ENCODE peak calls at places on chromosomes 16 and 17, in four cellular contexts. One of them, this sample, is unnamed.

GRCh38 chr17:47935961-47936360 is 5.4 kb upstream of the PNPO start:
- DNase-seq in left lung: no peak
- DNase-seq in esophagus muscularis mucosa: no peak
- DNase-seq in OCI-LY7: no peak
- DNase-seq in this sample: peak; percentile 43

GRCh38 chr16:10590342-10590741 is 9.9 kb upstream of the EMP2 start:
- DNase-seq in esophagus muscularis mucosa: no peak
- DNase-seq in OCI-LY7: no peak
- DNase-seq in left lung: no peak
- DNase-seq in this sample: no peak

GRCh38 chr16:53131363-53132071 is 76.7 kb downstream of the CHD9 start:
- DNase-seq in left lung: peak; percentile 62
- DNase-seq in esophagus muscularis mucosa: no peak
- DNase-seq in OCI-LY7: peak; percentile 52
- DNase-seq in this sample: peak; percentile 75

GRCh38 chr17:76004750-76005262 is 4.2 kb downstream of the CDK3 start:
- DNase-seq in esophagus muscularis mucosa: no peak
- DNase-seq in left lung: no peak
- DNase-seq in OCI-LY7: no peak
- DNase-seq in this sample: no peak

GRCh38 chr17:79677646-79678045 is 53.1 kb upstream of the ENPP7 start:
- DNase-seq in left lung: no peak
- DNase-seq in esophagus muscularis mucosa: no peak
- DNase-seq in OCI-LY7: no peak
- DNase-seq in this sample: no peak

GRCh38 chr16:75288596-75289120 is 37.2 kb upstream of the BCAR1 start:
- DNase-seq in left lung: no peak
- DNase-seq in esophagus muscularis mucosa: no peak
- DNase-seq in OCI-LY7: no peak
- DNase-seq in this sample: no peak

GRCh38 chr16:13298676-13299075 is 397.3 kb downstream of the SHISA9 start:
- DNase-seq in left lung: no peak
- DNase-seq in OCI-LY7: no peak
- DNase-seq in esophagus muscularis mucosa: no peak
- DNase-seq in this sample: no peak

GRCh38 chr17:81420769-81421462 is 25.7 kb downstream of the BAHCC1 start:
- DNase-seq in OCI-LY7: no peak
- DNase-seq in left lung: no peak
- DNase-seq in esophagus muscularis mucosa: no peak
- DNase-seq in this sample: no peak

GRCh38 chr16:4140652-4141051 is 24.4 kb upstream of the ADCY9 start:
- DNase-seq in esophagus muscularis mucosa: no peak
- DNase-seq in OCI-LY7: no peak
- DNase-seq in left lung: no peak
- DNase-seq in this sample: peak; percentile 33
- H3K4me1 ChIP-seq in esophagus muscularis mucosa: no peaks in the 10 kb centered on the region
- H3K4me1 ChIP-seq in OCI-LY7: no peaks in the 10 kb centered on the region
- H3K4me1 ChIP-seq in left lung: no peaks in the 10 kb centered on the region
- H3K4me1 ChIP-seq in this sample: no peaks in the 10 kb centered on the region

GRCh38 chr17:57871863-57872262 is 22.0 kb upstream of the MRPS23 start:
- DNase-seq in OCI-LY7: no peak
- DNase-seq in left lung: no peak
- DNase-seq in esophagus muscularis mucosa: no peak
- DNase-seq in this sample: no peak

GRCh38 chr17:57871155-57871554 is 21.3 kb upstream of the MRPS23 start:
- DNase-seq in esophagus muscularis mucosa: no peak
- DNase-seq in left lung: no peak
- DNase-seq in OCI-LY7: no peak
- DNase-seq in this sample: no peak

GRCh38 chr17:57868775-57869598 is 19.1 kb upstream of the MRPS23 start:
- DNase-seq in esophagus muscularis mucosa: no peak
- DNase-seq in OCI-LY7: no peak
- DNase-seq in left lung: no peak
- DNase-seq in this sample: no peak

GRCh38 chr17:57869599-57870282 is 19.9 kb upstream of the MRPS23 start:
- DNase-seq in left lung: no peak
- DNase-seq in esophagus muscularis mucosa: no peak
- DNase-seq in OCI-LY7: no peak
- DNase-seq in this sample: peak; percentile 93

GRCh38 chr17:57870283-57870635 is 20.4 kb upstream of the MRPS23 start:
- DNase-seq in left lung: no peak
- DNase-seq in OCI-LY7: no peak
- DNase-seq in esophagus muscularis mucosa: no peak
- DNase-seq in this sample: no peak
- H3K4me1 ChIP-seq in left lung: peaks cover 58% of the 10 kb centered on the region
- H3K4me1 ChIP-seq in OCI-LY7: peaks cover 22% of the 10 kb centered on the region
- H3K4me1 ChIP-seq in esophagus muscularis mucosa: peaks cover 85% of the 10 kb centered on the region
- H3K4me1 ChIP-seq in this sample: peaks cover 56% of the 10 kb centered on the region

GRCh38 chr16:86578499-86579267 is at the start of gene FOXL1:
- DNase-seq in OCI-LY7: no peak
- DNase-seq in esophagus muscularis mucosa: no peak
- DNase-seq in left lung: no peak
- DNase-seq in this sample: peak; percentile 82

GRCh38 chr16:86581458-86581857 is 3.1 kb downstream of the FOXL1 start:
- DNase-seq in left lung: no peak
- DNase-seq in OCI-LY7: no peak
- DNase-seq in esophagus muscularis mucosa: no peak
- DNase-seq in this sample: peak; percentile 55

GRCh38 chr16:86580798-86581185 is 2.4 kb downstream of the FOXL1 start:
- DNase-seq in esophagus muscularis mucosa: no peak
- DNase-seq in left lung: no peak
- DNase-seq in OCI-LY7: no peak
- DNase-seq in this sample: no peak

GRCh38 chr16:86579268-86580062 is 1.1 kb downstream of the FOXL1 start:
- DNase-seq in left lung: no peak
- DNase-seq in esophagus muscularis mucosa: no peak
- DNase-seq in OCI-LY7: no peak
- DNase-seq in this sample: peak; percentile 51

DNA sequence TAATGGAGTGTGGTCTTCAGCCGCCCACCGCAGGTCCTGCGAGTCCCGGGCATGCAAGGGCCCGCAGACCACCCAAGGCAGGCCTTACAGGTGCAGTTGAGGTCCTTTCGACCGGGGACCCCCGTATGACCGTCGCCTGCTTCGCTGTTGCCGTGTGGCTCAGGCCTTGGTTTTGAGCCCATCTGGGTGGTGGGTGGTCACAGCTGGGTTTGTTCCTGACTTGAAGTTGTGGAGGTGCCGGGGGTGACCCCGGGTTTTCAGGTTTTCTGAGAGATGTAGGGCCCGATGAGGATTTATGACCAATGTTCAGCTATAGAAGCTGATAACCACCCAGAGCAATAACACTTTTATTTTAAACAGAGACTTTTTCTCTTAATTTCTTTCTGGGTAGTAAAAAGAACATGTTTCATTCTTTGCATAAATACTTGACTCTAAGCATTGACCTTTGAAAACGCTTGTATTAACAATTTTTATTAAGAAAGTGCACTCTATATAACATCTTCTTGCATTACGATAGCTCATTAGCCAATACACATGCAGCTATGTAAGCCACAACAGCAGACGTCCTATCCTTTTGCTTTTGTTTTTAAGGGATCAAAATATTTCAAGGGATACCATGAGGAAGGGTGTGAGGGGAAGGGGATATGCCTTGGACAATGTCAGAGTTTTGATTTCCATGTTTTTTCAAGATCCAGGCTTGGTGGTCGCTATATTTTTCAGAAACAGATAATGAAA is 1.9 kb downstream of the FOXL1 start:
- DNase-seq in OCI-LY7: no peak
- DNase-seq in left lung: no peak
- DNase-seq in esophagus muscularis mucosa: no peak
- DNase-seq in this sample: peak; percentile 61
- H3K4me1 ChIP-seq in OCI-LY7: peaks cover 11% of the 10 kb centered on the region
- H3K4me1 ChIP-seq in left lung: peaks cover 19% of the 10 kb centered on the region
- H3K4me1 ChIP-seq in esophagus muscularis mucosa: peaks cover 31% of the 10 kb centered on the region
- H3K4me1 ChIP-seq in this sample: peaks cover 42% of the 10 kb centered on the region

GRCh38 chr16:4801051-4801961 is 1.1 kb downstream of the ROGDI start:
- DNase-seq in left lung: no peak
- DNase-seq in OCI-LY7: no peak
- DNase-seq in esophagus muscularis mucosa: no peak
- DNase-seq in this sample: no peak
- H3K4me1 ChIP-seq in left lung: peaks cover 42% of the 10 kb centered on the region
- H3K4me1 ChIP-seq in OCI-LY7: peaks cover 26% of the 10 kb centered on the region
- H3K4me1 ChIP-seq in esophagus muscularis mucosa: peaks cover 43% of the 10 kb centered on the region
- H3K4me1 ChIP-seq in this sample: peaks cover 10% of the 10 kb centered on the region

DNA sequence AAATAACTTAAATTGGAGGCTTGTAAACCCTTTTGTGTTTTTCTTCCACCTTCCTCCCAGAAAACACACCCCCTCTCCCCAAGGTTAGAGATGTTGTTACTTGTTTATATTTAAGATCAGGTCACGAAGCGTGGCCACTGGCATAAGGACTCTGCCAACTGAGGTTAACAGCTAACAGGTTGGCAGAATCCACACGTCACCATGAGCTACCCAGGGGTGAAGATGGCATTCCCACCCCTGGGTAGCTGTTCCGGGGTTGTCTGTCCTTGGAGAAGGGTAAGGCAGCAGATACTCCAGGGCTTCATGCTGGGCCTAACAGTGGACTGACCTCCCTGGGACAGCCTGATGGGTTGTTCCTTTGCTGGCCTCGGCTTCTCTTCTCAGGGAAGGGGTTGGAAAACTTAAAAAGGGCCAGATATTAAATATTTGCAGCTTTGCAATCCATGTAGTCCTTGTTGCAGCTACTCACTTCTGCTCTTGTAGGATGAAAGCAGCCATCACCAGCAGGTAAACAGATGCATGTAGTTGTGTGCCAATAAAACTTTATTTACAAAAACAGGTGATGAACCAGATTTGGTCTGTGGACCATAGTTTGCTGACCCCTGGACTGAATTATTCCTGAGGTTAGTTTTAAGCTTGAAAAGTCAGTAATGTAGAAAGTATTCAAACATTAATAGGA is 148.6 kb downstream of the MSI2 start:
- DNase-seq in OCI-LY7: no peak
- DNase-seq in left lung: no peak
- DNase-seq in esophagus muscularis mucosa: no peak
- DNase-seq in this sample: no peak
- H3K4me1 ChIP-seq in OCI-LY7: peaks cover 64% of the 10 kb centered on the region
- H3K4me1 ChIP-seq in left lung: peaks cover 3% of the 10 kb centered on the region
- H3K4me1 ChIP-seq in esophagus muscularis mucosa: peaks cover 44% of the 10 kb centered on the region
- H3K4me1 ChIP-seq in this sample: peaks cover 17% of the 10 kb centered on the region

GRCh38 chr16:84999200-84999599 is 12.1 kb downstream of the ZDHHC7 start:
- DNase-seq in left lung: no peak
- DNase-seq in esophagus muscularis mucosa: no peak
- DNase-seq in OCI-LY7: no peak
- DNase-seq in this sample: no peak

GRCh38 chr16:84992700-84993075 is 18.6 kb downstream of the ZDHHC7 start:
- DNase-seq in esophagus muscularis mucosa: no peak
- DNase-seq in left lung: no peak
- DNase-seq in OCI-LY7: no peak
- DNase-seq in this sample: no peak

GRCh38 chr16:84996365-84996764 is 15.0 kb downstream of the ZDHHC7 start:
- DNase-seq in left lung: no peak
- DNase-seq in OCI-LY7: no peak
- DNase-seq in esophagus muscularis mucosa: no peak
- DNase-seq in this sample: no peak

GRCh38 chr16:84993926-84994325 is 17.4 kb downstream of the ZDHHC7 start:
- DNase-seq in left lung: no peak
- DNase-seq in OCI-LY7: no peak
- DNase-seq in esophagus muscularis mucosa: no peak
- DNase-seq in this sample: no peak

GRCh38 chr16:84995666-84996065 is 15.7 kb downstream of the ZDHHC7 start:
- DNase-seq in left lung: no peak
- DNase-seq in esophagus muscularis mucosa: no peak
- DNase-seq in OCI-LY7: no peak
- DNase-seq in this sample: no peak
- H3K4me1 ChIP-seq in left lung: peaks cover 88% of the 10 kb centered on the region
- H3K4me1 ChIP-seq in esophagus muscularis mucosa: peaks cover 87% of the 10 kb centered on the region
- H3K4me1 ChIP-seq in OCI-LY7: no peaks in the 10 kb centered on the region
- H3K4me1 ChIP-seq in this sample: peaks cover 31% of the 10 kb centered on the region

GRCh38 chr16:4373356-4373908 is 1.8 kb downstream of the VASN start:
- DNase-seq in OCI-LY7: no peak
- DNase-seq in esophagus muscularis mucosa: no peak
- DNase-seq in left lung: no peak
- DNase-seq in this sample: no peak
- H3K4me1 ChIP-seq in OCI-LY7: peaks cover 22% of the 10 kb centered on the region
- H3K4me1 ChIP-seq in esophagus muscularis mucosa: peaks cover 93% of the 10 kb centered on the region
- H3K4me1 ChIP-seq in left lung: peaks cover 97% of the 10 kb centered on the region
- H3K4me1 ChIP-seq in this sample: peaks cover 84% of the 10 kb centered on the region

GRCh38 chr17:40363480-40363838 is 1.1 kb downstream of the GJD3 start:
- DNase-seq in OCI-LY7: no peak
- DNase-seq in esophagus muscularis mucosa: no peak
- DNase-seq in left lung: peak; percentile 40
- DNase-seq in this sample: no peak

GRCh38 chr17:40360091-40360490 is 4.4 kb downstream of the GJD3 start:
- DNase-seq in esophagus muscularis mucosa: no peak
- DNase-seq in left lung: no peak
- DNase-seq in OCI-LY7: no peak
- DNase-seq in this sample: no peak

GRCh38 chr17:40361925-40362695 is 2.4 kb downstream of the GJD3 start:
- DNase-seq in left lung: no peak
- DNase-seq in OCI-LY7: peak; percentile 17
- DNase-seq in esophagus muscularis mucosa: no peak
- DNase-seq in this sample: no peak

GRCh38 chr17:40362696-40363479 is 1.6 kb downstream of the GJD3 start:
- DNase-seq in OCI-LY7: peak; percentile 82
- DNase-seq in left lung: peak; percentile 83
- DNase-seq in esophagus muscularis mucosa: no peak
- DNase-seq in this sample: peak; percentile 77

GRCh38 chr17:40361063-40361924 is 3.2 kb downstream of the GJD3 start:
- DNase-seq in OCI-LY7: no peak
- DNase-seq in esophagus muscularis mucosa: no peak
- DNase-seq in left lung: no peak
- DNase-seq in this sample: no peak
- H3K4me1 ChIP-seq in OCI-LY7: peaks cover 4% of the 10 kb centered on the region
- H3K4me1 ChIP-seq in esophagus muscularis mucosa: peaks cover 61% of the 10 kb centered on the region
- H3K4me1 ChIP-seq in left lung: peaks cover 48% of the 10 kb centered on the region
- H3K4me1 ChIP-seq in this sample: peaks cover 27% of the 10 kb centered on the region

This sample was measured in mesenchymal stem cell.